ENCODE peak calls at places on chromosomes 6 and 20, in nine cellular contexts. K is skeletal muscle cell; F is hepatocyte; M is NCI-H460; A is nucleus accumbens; C is stimulated activated CD4-positive, alpha-beta T cell treated with anti-CD3 and anti-CD28 coated beads, Interleukin-2, amount 100 ng/mL, for 48 hours; Z is NCI-H2029 treated with DMSO at 0.1 percent for 48 hours; R is tibial artery; U is PC-3. L is an unnamed sample.

GRCh38 chr6:123415844-123416468 is 220.8 kb downstream of the TRDN start:
- DNase-seq in F (peak), K (peak), U (peak), R (no peak), M (peak), Z (peak), C (peak), A (no peak), L (no peak)

GRCh38 chr6:9360881-9361280 is 925.5 kb upstream of the SLC35B3 start:
- DNase-seq in K (no peak), C (no peak), R (no peak), Z (no peak), A (no peak), F (no peak), M (no peak), U (peak), L (no peak)

GRCh38 chr6:43171284-43172126 is 436 bp downstream of the SRF start:
- DNase-seq in M (no peak), A (no peak), R (no peak), U (no peak), Z (no peak), C (peak), K (no peak), F (peak), L (no peak)

GRCh38 chr6:152201134-152201533 is 393.7 kb downstream of the ESR1 start:
- DNase-seq in F (no peak), K (no peak), Z (no peak), C (no peak), A (no peak), R (no peak), U (no peak), M (no peak), L (no peak)

GRCh38 chr6:89436226-89436625 is 3.3 kb downstream of the ANKRD6 start:
- DNase-seq in Z (no peak), R (no peak), C (no peak), F (no peak), U (no peak), M (no peak), K (no peak), A (no peak), L (no peak)

GRCh38 chr6:89999154-89999553 is 104.9 kb downstream of the GJA10 start:
- DNase-seq in C (no peak), F (no peak), R (no peak), A (no peak), M (no peak), U (no peak), K (no peak), Z (peak), L (peak)

GRCh38 chr20:62647521-62648317 is 5.4 kb downstream of the SLCO4A1 start:
- DNase-seq in C (no peak), U (no peak), K (no peak), F (no peak), M (no peak), A (no peak), Z (no peak), R (peak), L (no peak)

GRCh38 chr6:9155836-9156235 is 720.5 kb upstream of the SLC35B3 start:
- DNase-seq in Z (no peak), C (no peak), A (no peak), M (no peak), F (no peak), R (no peak), U (no peak), K (no peak), L (no peak)

GRCh38 chr6:34816635-34817301 is 24.9 kb downstream of the BLTP3A start:
- DNase-seq in C (no peak), M (no peak), U (no peak), F (no peak), Z (no peak), R (no peak), A (no peak), K (no peak), L (no peak)

GRCh38 chr6:37840143-37840939 is 20.8 kb downstream of the ZFAND3 start:
- DNase-seq in C (no peak), K (no peak), M (no peak), Z (no peak), A (no peak), F (no peak), U (no peak), R (no peak), L (no peak)

GRCh38 chr6:100269189-100269588 is 195.5 kb downstream of the SIM1 start:
- DNase-seq in R (no peak), A (no peak), K (peak), C (no peak), Z (no peak), M (no peak), U (peak), F (no peak), L (no peak)

GRCh38 chr6:136037885-136038460 is 186.5 kb downstream of the PDE7B start:
- DNase-seq in C (no peak), M (no peak), U (no peak), R (no peak), Z (no peak), A (no peak), F (peak), K (no peak), L (no peak)

GRCh38 chr20:60086936-60087562 is 128.8 kb downstream of the CDH26 start:
- DNase-seq in K (no peak), M (no peak), A (no peak), R (no peak), U (no peak), Z (no peak), F (no peak), C (no peak), L (no peak)

GRCh38 chr20:37349517-37350491 is 3.9 kb downstream of the SRC start:
- DNase-seq in C (no peak), M (no peak), K (no peak), A (no peak), R (peak), U (no peak), Z (no peak), F (peak), L (no peak)

GRCh38 chr20:39855056-39855455 is 834.0 kb downstream of the MAFB start:
- DNase-seq in K (no peak), F (no peak), A (no peak), C (no peak), Z (no peak), M (no peak), U (no peak), R (no peak), L (no peak)

GRCh38 chr20:46584508-46584907 is 34.1 kb upstream of the OCSTAMP start:
- DNase-seq in Z (no peak), R (no peak), C (no peak), U (no peak), A (no peak), K (no peak), M (no peak), F (no peak), L (no peak)

GRCh38 chr20:34368547-34368946 is 5.5 kb downstream of the ITCH start:
- DNase-seq in U (peak), F (peak), Z (no peak), K (no peak), A (no peak), R (no peak), M (no peak), C (no peak), L (no peak)

GRCh38 chr6:23547851-23548250 is 578.2 kb upstream of the NRSN1 start:
- DNase-seq in R (no peak), Z (no peak), C (no peak), U (peak), A (no peak), M (no peak), F (peak), K (no peak), L (no peak)

GRCh38 chr6:142558785-142559184 is 257.0 kb downstream of the ADGRG6 start:
- DNase-seq in U (no peak), A (no peak), C (no peak), M (no peak), Z (no peak), R (no peak), F (no peak), K (no peak), L (no peak)

GRCh38 chr6:15023448-15023847 is 222.4 kb upstream of the JARID2 start:
- DNase-seq in M (no peak), Z (no peak), R (no peak), A (no peak), C (peak), U (no peak), F (no peak), K (no peak), L (no peak)

GRCh38 chr6:11215773-11216172 is 16.7 kb downstream of the NEDD9 start:
- DNase-seq in M (no peak), K (no peak), R (no peak), C (no peak), U (no peak), F (no peak), Z (no peak), A (no peak), L (no peak)

GRCh38 chr6:41818271-41819054 is 31.0 kb downstream of the TOMM6 start:
- DNase-seq in F (no peak), Z (no peak), M (no peak), R (no peak), A (no peak), C (no peak), K (no peak), U (no peak), L (no peak)

GRCh38 chr6:79453558-79454042 is 83.6 kb downstream of the LCA5 start:
- DNase-seq in Z (no peak), F (no peak), R (no peak), C (no peak), A (no peak), M (no peak), K (peak), U (no peak), L (no peak)

GRCh38 chr20:48008850-48009535 is 223.7 kb upstream of the SULF2 start:
- DNase-seq in Z (no peak), C (no peak), A (no peak), K (no peak), M (no peak), R (no peak), U (no peak), F (no peak), L (no peak)

GRCh38 chr6:156809034-156809433 is 31.9 kb downstream of the ARID1B start:
- DNase-seq in M (no peak), U (peak), F (no peak), K (no peak), C (no peak), R (no peak), Z (no peak), A (no peak), L (no peak)

GRCh38 chr6:108711094-108711493 is 137.1 kb upstream of the ARMC2 start:
- DNase-seq in Z (no peak), F (no peak), A (no peak), R (no peak), C (no peak), M (no peak), U (no peak), K (no peak), L (no peak)

GRCh38 chr6:42935322-42935721 is 6.0 kb downstream of the CNPY3 start:
- DNase-seq in M (no peak), F (no peak), U (no peak), K (no peak), C (no peak), A (no peak), R (no peak), Z (no peak), L (no peak)